ENCODE peak calls at places on chromosomes 11 and 22, in five cellular contexts. One of them, this sample, is unnamed.

GRCh38 chr22:42610211-42610610 is 4.5 kb downstream of the POLDIP3 start:
- DNase-seq in GM13976: no peak
- DNase-seq in GM13977: no peak
- DNase-seq in heart left ventricle: no peak
- DNase-seq in OCI-LY7: no peak
- DNase-seq in this sample: no peak

GRCh38 chr11:86140334-86140733 is 71.5 kb upstream of the PICALM start:
- DNase-seq in GM13976: no peak
- DNase-seq in GM13977: no peak
- DNase-seq in heart left ventricle: no peak
- DNase-seq in OCI-LY7: no peak
- DNase-seq in this sample: no peak

GRCh38 chr11:79236541-79236971 is 204.3 kb downstream of the TENM4 start:
- DNase-seq in GM13976: no peak
- DNase-seq in GM13977: no peak
- DNase-seq in heart left ventricle: no peak
- DNase-seq in OCI-LY7: no peak
- DNase-seq in this sample: no peak

GRCh38 chr11:117827521-117828511 is 3.3 kb upstream of the FXYD2 start:
- DNase-seq in GM13976: no peak
- DNase-seq in GM13977: no peak
- DNase-seq in heart left ventricle: peak; percentile 59
- DNase-seq in OCI-LY7: no peak
- DNase-seq in this sample: no peak

GRCh38 chr22:43402128-43402527 is 9.7 kb upstream of the MPPED1 start:
- DNase-seq in GM13976: no peak
- DNase-seq in GM13977: no peak
- DNase-seq in heart left ventricle: peak; percentile 7
- DNase-seq in OCI-LY7: peak; percentile 4
- DNase-seq in this sample: no peak

GRCh38 chr11:82986491-82986890 is 85.0 kb downstream of the DDIAS start:
- DNase-seq in GM13976: no peak
- DNase-seq in GM13977: no peak
- DNase-seq in heart left ventricle: no peak
- DNase-seq in OCI-LY7: no peak
- DNase-seq in this sample: no peak

GRCh38 chr11:88175707-88176066 is 444 bp upstream of the RAB38 start:
- DNase-seq in GM13976: peak; percentile 26
- DNase-seq in GM13977: no peak
- DNase-seq in heart left ventricle: no peak
- DNase-seq in OCI-LY7: no peak
- DNase-seq in this sample: peak; percentile 10

GRCh38 chr11:96341237-96342130 is 1.5 kb downstream of the MAML2 start:
- DNase-seq in GM13976: peak; percentile 72
- DNase-seq in GM13977: peak; percentile 52
- DNase-seq in heart left ventricle: peak; percentile 73
- DNase-seq in OCI-LY7: peak; percentile 37
- DNase-seq in this sample: peak; percentile 59

GRCh38 chr22:23904855-23905254 is 10.7 kb downstream of the MIF start:
- DNase-seq in GM13976: no peak
- DNase-seq in GM13977: no peak
- DNase-seq in heart left ventricle: peak; percentile 74
- DNase-seq in OCI-LY7: peak; percentile 60
- DNase-seq in this sample: no peak

GRCh38 chr11:62592989-62593421 is 1.7 kb upstream of the TUT1 start:
- DNase-seq in GM13976: no peak
- DNase-seq in GM13977: no peak
- DNase-seq in heart left ventricle: no peak
- DNase-seq in OCI-LY7: no peak
- DNase-seq in this sample: no peak

GRCh38 chr22:30922151-30922611 is 46.4 kb downstream of the MORC2 start:
- DNase-seq in GM13976: peak; percentile 86
- DNase-seq in GM13977: peak; percentile 87
- DNase-seq in heart left ventricle: peak; percentile 92
- DNase-seq in OCI-LY7: peak; percentile 91
- DNase-seq in this sample: peak; percentile 76

GRCh38 chr11:68690671-68691401 is 6.5 kb downstream of the GAL start:
- DNase-seq in GM13976: no peak
- DNase-seq in GM13977: no peak
- DNase-seq in heart left ventricle: no peak
- DNase-seq in OCI-LY7: no peak
- DNase-seq in this sample: no peak

GRCh38 chr11:79018371-79018849 is 422.4 kb downstream of the TENM4 start:
- DNase-seq in GM13976: no peak
- DNase-seq in GM13977: no peak
- DNase-seq in heart left ventricle: no peak
- DNase-seq in OCI-LY7: no peak
- DNase-seq in this sample: no peak

GRCh38 chr11:14073821-14074529 is 111.5 kb downstream of the SPON1 start:
- DNase-seq in GM13976: no peak
- DNase-seq in GM13977: no peak
- DNase-seq in heart left ventricle: no peak
- DNase-seq in OCI-LY7: no peak
- DNase-seq in this sample: no peak

GRCh38 chr11:91081440-91082088 is 858.7 kb upstream of the CHORDC1 start:
- DNase-seq in GM13976: no peak
- DNase-seq in GM13977: no peak
- DNase-seq in heart left ventricle: no peak
- DNase-seq in OCI-LY7: no peak
- DNase-seq in this sample: no peak

GRCh38 chr11:95299078-95299611 is 68.1 kb upstream of the SESN3 start:
- DNase-seq in GM13976: no peak
- DNase-seq in GM13977: no peak
- DNase-seq in heart left ventricle: no peak
- DNase-seq in OCI-LY7: no peak
- DNase-seq in this sample: no peak

GRCh38 chr11:2797741-2798361 is 87.7 kb downstream of the CDKN1C start:
- DNase-seq in GM13976: no peak
- DNase-seq in GM13977: no peak
- DNase-seq in heart left ventricle: peak; percentile 37
- DNase-seq in OCI-LY7: no peak
- DNase-seq in this sample: no peak

GRCh38 chr22:42719656-42720262 is 911 bp downstream of the A4GALT start:
- DNase-seq in GM13976: peak; percentile 53
- DNase-seq in GM13977: no peak
- DNase-seq in heart left ventricle: no peak
- DNase-seq in OCI-LY7: peak; percentile 72
- DNase-seq in this sample: peak; percentile 58

GRCh38 chr11:104547996-104548661 is 350.1 kb downstream of the CASP12 start:
- DNase-seq in GM13976: no peak
- DNase-seq in GM13977: no peak
- DNase-seq in heart left ventricle: no peak
- DNase-seq in OCI-LY7: no peak
- DNase-seq in this sample: no peak

GRCh38 chr11:8360086-8360828 is 96.6 kb upstream of the LMO1 start:
- DNase-seq in GM13976: no peak
- DNase-seq in GM13977: no peak
- DNase-seq in heart left ventricle: no peak
- DNase-seq in OCI-LY7: no peak
- DNase-seq in this sample: no peak

GRCh38 chr11:96307748-96308133 is 35.3 kb downstream of the MAML2 start:
- DNase-seq in GM13976: no peak
- DNase-seq in GM13977: no peak
- DNase-seq in heart left ventricle: no peak
- DNase-seq in OCI-LY7: no peak
- DNase-seq in this sample: no peak

GRCh38 chr22:20291604-20292063 is 23.5 kb upstream of the RTN4R start:
- DNase-seq in GM13976: no peak
- DNase-seq in GM13977: no peak
- DNase-seq in heart left ventricle: no peak
- DNase-seq in OCI-LY7: no peak
- DNase-seq in this sample: no peak

GRCh38 chr11:28833670-28834069 is 725.5 kb downstream of the METTL15 start:
- DNase-seq in GM13976: no peak
- DNase-seq in GM13977: no peak
- DNase-seq in heart left ventricle: no peak
- DNase-seq in OCI-LY7: no peak
- DNase-seq in this sample: no peak

GRCh38 chr11:68911731-68912130 is 8.0 kb downstream of the IGHMBP2 start:
- DNase-seq in GM13976: peak; percentile 11
- DNase-seq in GM13977: no peak
- DNase-seq in heart left ventricle: no peak
- DNase-seq in OCI-LY7: no peak
- DNase-seq in this sample: no peak

GRCh38 chr11:66996609-66997273 is 21.6 kb downstream of the C11orf86 start:
- DNase-seq in GM13976: no peak
- DNase-seq in GM13977: no peak
- DNase-seq in heart left ventricle: no peak
- DNase-seq in OCI-LY7: no peak
- DNase-seq in this sample: no peak

GRCh38 chr22:32877196-32877595 is 75.7 kb downstream of the TIMP3 start:
- DNase-seq in GM13976: no peak
- DNase-seq in GM13977: no peak
- DNase-seq in heart left ventricle: no peak
- DNase-seq in OCI-LY7: no peak
- DNase-seq in this sample: no peak

GRCh38 chr11:39367526-39367925 is 2091.9 kb downstream of the LRRC4C start:
- DNase-seq in GM13976: no peak
- DNase-seq in GM13977: no peak
- DNase-seq in heart left ventricle: no peak
- DNase-seq in OCI-LY7: no peak
- DNase-seq in this sample: no peak

GRCh38 chr11:111694851-111695250 is 71.3 kb downstream of the PPP2R1B start:
- DNase-seq in GM13976: no peak
- DNase-seq in GM13977: peak; percentile 17
- DNase-seq in heart left ventricle: no peak
- DNase-seq in OCI-LY7: peak; percentile 58
- DNase-seq in this sample: peak; percentile 5

GRCh38 chr11:47345890-47346563 is 6.5 kb downstream of the MYBPC3 start:
- DNase-seq in GM13976: no peak
- DNase-seq in GM13977: no peak
- DNase-seq in heart left ventricle: peak; percentile 60
- DNase-seq in OCI-LY7: no peak
- DNase-seq in this sample: no peak

GRCh38 chr11:86588566-86589090 is 83.8 kb downstream of the ME3 start:
- DNase-seq in GM13976: no peak
- DNase-seq in GM13977: no peak
- DNase-seq in heart left ventricle: no peak
- DNase-seq in OCI-LY7: no peak
- DNase-seq in this sample: no peak

DNA sequence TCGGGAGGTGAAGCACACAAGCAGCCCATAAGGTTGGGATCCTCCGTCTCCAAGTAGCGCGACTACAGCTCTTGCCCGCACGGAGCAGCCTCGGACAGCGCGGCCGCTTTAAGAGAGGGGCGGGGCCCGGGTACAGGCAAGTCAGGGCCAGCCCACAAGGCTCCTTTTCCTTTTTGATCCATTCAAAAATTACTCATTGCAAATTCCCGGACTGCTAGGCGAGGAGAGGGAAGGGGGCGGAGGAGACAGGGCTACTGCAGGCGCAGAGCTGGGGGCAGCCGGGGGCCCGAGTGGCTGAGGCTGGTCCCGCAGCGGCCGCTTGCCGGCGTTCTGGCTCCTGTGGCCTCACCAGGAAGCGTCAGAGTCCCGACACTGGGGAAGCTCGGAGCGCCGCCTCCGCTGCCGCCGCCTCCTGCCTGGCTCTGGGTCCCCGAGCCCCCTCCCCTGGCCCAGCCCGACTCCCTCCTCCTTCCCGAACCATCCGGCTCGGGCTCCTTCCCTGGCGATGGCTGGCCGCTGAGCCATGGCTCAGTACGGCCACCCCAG is at the start of gene UBASH3B:
- DNase-seq in GM13976: peak; percentile 79
- DNase-seq in GM13977: peak; percentile 72
- DNase-seq in heart left ventricle: peak; percentile 87
- DNase-seq in OCI-LY7: peak; percentile 80
- DNase-seq in this sample: peak; percentile 77
- TF ChIP-seq CTCF in GM13976: no peak
- TF ChIP-seq CTCF in GM13977: no peak
- TF ChIP-seq CTCF in heart left ventricle: no peak
- TF ChIP-seq CTCF in OCI-LY7: no peak
- TF ChIP-seq CTCF in this sample: no peak

DNA sequence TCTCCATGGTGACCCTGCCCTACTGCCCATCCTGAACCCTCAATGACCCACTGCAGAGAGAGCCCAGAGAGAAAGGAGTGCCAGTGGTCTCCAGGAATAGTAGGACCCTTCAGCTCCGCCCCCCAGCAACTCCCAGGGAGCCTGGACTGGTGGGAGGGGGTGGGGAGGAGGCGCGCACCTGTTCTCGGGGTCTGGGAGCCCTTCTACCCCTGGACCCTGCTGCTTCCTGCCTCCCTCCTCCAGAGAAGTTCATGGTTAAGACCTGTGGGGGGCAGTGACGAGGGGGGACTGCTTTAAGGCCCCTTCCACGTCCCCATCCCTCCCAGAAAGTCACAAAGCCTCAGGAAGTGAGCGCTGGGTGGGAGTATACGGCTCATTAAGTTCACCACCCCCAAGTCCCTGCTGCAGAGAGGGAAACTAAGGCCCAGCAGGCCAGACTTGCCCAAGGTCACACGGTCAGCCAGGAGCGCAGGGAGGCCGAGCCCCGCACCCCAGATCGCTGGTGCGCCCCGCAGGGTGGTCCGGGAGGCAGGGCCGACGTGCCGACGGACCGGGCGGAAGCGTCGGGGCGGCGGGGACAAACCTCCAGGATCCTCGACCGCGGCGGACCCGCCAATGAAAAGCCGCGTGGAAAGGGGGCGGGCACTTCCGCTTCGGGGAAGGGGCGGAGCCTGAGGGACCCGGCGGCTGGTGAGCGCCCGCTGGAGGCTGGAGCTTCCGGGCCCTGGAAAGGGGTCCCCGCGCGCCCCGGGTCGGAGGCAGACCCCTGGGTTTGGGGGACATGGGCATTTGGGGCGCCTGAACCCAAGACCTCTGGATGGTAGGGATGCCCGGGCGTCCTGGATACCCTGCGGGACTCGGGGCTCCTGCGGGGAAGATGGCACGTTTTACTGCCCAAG is at the start of the genes NUDT22 and TRPT1:
- DNase-seq in GM13976: peak; percentile 96
- DNase-seq in GM13977: peak; percentile 95
- DNase-seq in heart left ventricle: peak; percentile 95
- DNase-seq in OCI-LY7: peak; percentile 95
- DNase-seq in this sample: peak; percentile 95
- TF ChIP-seq CTCF in GM13976: no peak
- TF ChIP-seq CTCF in GM13977: peak; percentile 29
- TF ChIP-seq CTCF in heart left ventricle: no peak
- TF ChIP-seq CTCF in OCI-LY7: peak; percentile 66
- TF ChIP-seq CTCF in this sample: no peak

DNA sequence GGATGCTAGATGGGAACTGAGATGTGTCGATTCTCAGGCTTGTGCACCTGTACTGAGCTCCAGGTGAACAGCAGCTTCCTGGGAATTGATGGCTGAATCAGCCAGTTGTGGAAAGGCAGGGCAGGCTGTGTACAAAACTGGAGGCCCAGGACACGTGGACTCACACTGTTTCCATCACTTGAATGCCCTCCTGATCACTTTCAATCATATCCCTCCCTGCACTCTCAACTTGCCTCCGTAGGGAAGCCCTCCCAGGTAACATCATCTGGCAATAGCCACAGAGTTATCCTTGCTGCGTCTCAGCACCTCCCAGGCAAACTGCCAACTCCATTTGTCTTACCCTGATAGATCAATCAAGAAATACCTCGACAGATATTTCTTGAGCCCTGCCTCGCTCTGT is 10.1 kb downstream of the FAM83F start:
- DNase-seq in GM13976: no peak
- DNase-seq in GM13977: no peak
- DNase-seq in heart left ventricle: no peak
- DNase-seq in OCI-LY7: no peak
- DNase-seq in this sample: no peak
- TF ChIP-seq CTCF in GM13976: no peak
- TF ChIP-seq CTCF in GM13977: no peak
- TF ChIP-seq CTCF in heart left ventricle: no peak
- TF ChIP-seq CTCF in OCI-LY7: no peak
- TF ChIP-seq CTCF in this sample: no peak

GRCh38 chr22:48968201-48968959 is 859.3 kb downstream of the BRD1 start:
- DNase-seq in GM13976: no peak
- DNase-seq in GM13977: no peak
- DNase-seq in heart left ventricle: no peak
- DNase-seq in OCI-LY7: peak; percentile 17
- DNase-seq in this sample: no peak
- TF ChIP-seq CTCF in GM13976: no peak
- TF ChIP-seq CTCF in GM13977: peak; percentile 23
- TF ChIP-seq CTCF in heart left ventricle: no peak
- TF ChIP-seq CTCF in OCI-LY7: peak; percentile 68
- TF ChIP-seq CTCF in this sample: peak; percentile 29